ENCODE peak calls at places on chromosomes 6 and 20, in seven cellular contexts. N, P, D, L, I, W and C are unnamed samples.

GRCh38 chr6:14703586-14703985 is 542.3 kb upstream of the JARID2 start:
- DNase-seq in N (no peak), P (no peak), D (no peak), L (no peak), I (no peak), W (peak), C (peak)

GRCh38 chr20:40431611-40432010 is 257.4 kb downstream of the MAFB start:
- DNase-seq in N (no peak), P (no peak), D (no peak), L (no peak), I (no peak), W (no peak), C (no peak)

GRCh38 chr20:37357481-37358365 is 11.8 kb downstream of the SRC start:
- DNase-seq in N (no peak), P (no peak), D (no peak), L (no peak), I (peak), W (no peak), C (no peak)

GRCh38 chr20:54173653-54174451 is at the start of gene CYP24A1:
- DNase-seq in N (peak), P (no peak), D (no peak), L (peak), I (no peak), W (no peak), C (peak)

GRCh38 chr6:36911946-36912555 is 26.3 kb downstream of the C6orf89 start:
- DNase-seq in N (no peak), P (no peak), D (no peak), L (no peak), I (no peak), W (no peak), C (no peak)

GRCh38 chr6:132423839-132424238 is 22.6 kb upstream of the MOXD1 start:
- DNase-seq in N (no peak), P (no peak), D (no peak), L (no peak), I (no peak), W (no peak), C (no peak)

GRCh38 chr6:48775157-48775556 is 664.2 kb upstream of the PTCHD4 start:
- DNase-seq in N (no peak), P (no peak), D (no peak), L (no peak), I (no peak), W (peak), C (peak)

GRCh38 chr6:165439928-165440554 is 130.6 kb upstream of the C6orf118 start:
- DNase-seq in N (peak), P (no peak), D (no peak), L (peak), I (no peak), W (peak), C (peak)

GRCh38 chr6:117328500-117328899 is 63.1 kb downstream of the VGLL2 start:
- DNase-seq in N (no peak), P (no peak), D (no peak), L (no peak), I (no peak), W (no peak), C (no peak)

GRCh38 chr20:61047515-61047914 is 204.5 kb upstream of the CDH4 start:
- DNase-seq in N (no peak), P (no peak), D (no peak), L (no peak), I (peak), W (no peak), C (no peak)

GRCh38 chr6:111564482-111564945 is 41.2 kb downstream of the TRAF3IP2 start:
- DNase-seq in N (no peak), P (peak), D (no peak), L (no peak), I (no peak), W (peak), C (peak)

GRCh38 chr6:135250751-135251356 is 69.7 kb downstream of the MYB start:
- DNase-seq in N (no peak), P (no peak), D (no peak), L (peak), I (no peak), W (no peak), C (no peak)

GRCh38 chr20:63903796-63904570 is 9.1 kb downstream of the DNAJC5 start:
- DNase-seq in N (no peak), P (no peak), D (no peak), L (no peak), I (no peak), W (no peak), C (no peak)

GRCh38 chr6:159529820-159530405 is 163.1 kb downstream of the SOD2 start:
- DNase-seq in N (no peak), P (peak), D (no peak), L (no peak), I (no peak), W (no peak), C (no peak)

GRCh38 chr6:160767019-160767646 is 65.1 kb downstream of the PLG start:
- DNase-seq in N (peak), P (peak), D (peak), L (peak), I (peak), W (no peak), C (peak)

GRCh38 chr20:57654363-57654997 is 34.3 kb upstream of the ZBP1 start:
- DNase-seq in N (peak), P (peak), D (peak), L (peak), I (peak), W (peak), C (peak)

GRCh38 chr20:54019585-54019984 is 50.8 kb downstream of the BCAS1 start:
- DNase-seq in N (no peak), P (no peak), D (no peak), L (no peak), I (no peak), W (no peak), C (no peak)

GRCh38 chr20:33415948-33416347 is 14.6 kb upstream of the CDK5RAP1 start:
- DNase-seq in N (no peak), P (peak), D (no peak), L (peak), I (no peak), W (peak), C (peak)

GRCh38 chr6:138275976-138276375 is 57.7 kb upstream of the PBOV1 start:
- DNase-seq in N (no peak), P (no peak), D (no peak), L (peak), I (no peak), W (no peak), C (no peak)

GRCh38 chr6:5078121-5078695 is 6.9 kb upstream of the PPP1R3G start:
- DNase-seq in N (no peak), P (no peak), D (no peak), L (no peak), I (no peak), W (no peak), C (peak)

GRCh38 chr6:164106345-164106769 is 691.8 kb downstream of the QKI start:
- DNase-seq in N (peak), P (peak), D (no peak), L (peak), I (no peak), W (no peak), C (peak)

GRCh38 chr6:155274533-155274932 is 10.7 kb downstream of the CLDN20 start:
- DNase-seq in N (no peak), P (no peak), D (no peak), L (no peak), I (no peak), W (peak), C (peak)

GRCh38 chr20:49452011-49452482 is 30.4 kb downstream of the KCNB1 start:
- DNase-seq in N (no peak), P (peak), D (no peak), L (no peak), I (no peak), W (no peak), C (peak)

GRCh38 chr6:131979515-131980337 is 28.6 kb upstream of the CCN2 start:
- DNase-seq in N (no peak), P (no peak), D (no peak), L (no peak), I (no peak), W (peak), C (peak)

GRCh38 chr6:79079425-79080130 is 1.5 kb upstream of the PHIP start:
- DNase-seq in N (peak), P (no peak), D (no peak), L (peak), I (no peak), W (peak), C (peak)

GRCh38 chr6:24689964-24690363 is 23.1 kb downstream of the ACOT13 start:
- DNase-seq in N (no peak), P (no peak), D (no peak), L (no peak), I (no peak), W (no peak), C (peak)

GRCh38 chr6:117518870-117519269 is 36.4 kb downstream of the DCBLD1 start:
- DNase-seq in N (no peak), P (no peak), D (no peak), L (no peak), I (no peak), W (no peak), C (no peak)

GRCh38 chr6:107496041-107496440 is 6.1 kb downstream of the SOBP start:
- DNase-seq in N (no peak), P (no peak), D (no peak), L (no peak), I (no peak), W (no peak), C (no peak)

GRCh38 chr20:50911716-50912115 is 19.5 kb downstream of the ADNP start:
- DNase-seq in N (no peak), P (no peak), D (no peak), L (no peak), I (no peak), W (peak), C (no peak)

GRCh38 chr20:49310695-49311094 is 32.8 kb upstream of the ZNFX1 start:
- DNase-seq in N (no peak), P (no peak), D (no peak), L (no peak), I (no peak), W (peak), C (peak)

GRCh38 chr6:81933648-81934047 is 181.2 kb upstream of the TENT5A start:
- DNase-seq in N (no peak), P (no peak), D (no peak), L (no peak), I (no peak), W (peak), C (peak)

GRCh38 chr20:61544910-61545889 is 293.1 kb downstream of the CDH4 start:
- DNase-seq in N (no peak), P (no peak), D (no peak), L (no peak), I (no peak), W (no peak), C (no peak)

GRCh38 chr6:105389543-105389942 is 13.3 kb downstream of the PREP start:
- DNase-seq in N (no peak), P (no peak), D (no peak), L (peak), I (no peak), W (no peak), C (no peak)

GRCh38 chr6:87237804-87238203 is 82.4 kb downstream of the ZNF292 start:
- DNase-seq in N (no peak), P (no peak), D (no peak), L (no peak), I (no peak), W (peak), C (peak)
- TF ChIP-seq CTCF in N (peak), P (peak), D (peak), L (peak), I (peak), W (peak), C (peak)

GRCh38 chr20:17683218-17684076 is 1.4 kb upstream of the RRBP1 start:
- DNase-seq in N (no peak), P (no peak), D (no peak), L (no peak), I (peak), W (no peak), C (no peak)
- H3K4me3 ChIP-seq in N (no peak), P (no peak), D (no peak), L (peak), I (no peak), W (no peak), C (no peak)

GRCh38 chr20:6644818-6645620 is 122.5 kb upstream of the BMP2 start:
- DNase-seq in N (no peak), P (no peak), D (no peak), L (no peak), I (no peak), W (no peak), C (no peak)

GRCh38 chr20:6637160-6637579 is 130.3 kb upstream of the BMP2 start:
- DNase-seq in N (no peak), P (no peak), D (no peak), L (no peak), I (no peak), W (no peak), C (no peak)

GRCh38 chr20:6636209-6637159 is 131.0 kb upstream of the BMP2 start:
- DNase-seq in N (peak), P (no peak), D (peak), L (peak), I (no peak), W (peak), C (peak)

GRCh38 chr20:6646237-6646636 is 121.2 kb upstream of the BMP2 start:
- DNase-seq in N (no peak), P (no peak), D (no peak), L (no peak), I (no peak), W (no peak), C (peak)

DNA sequence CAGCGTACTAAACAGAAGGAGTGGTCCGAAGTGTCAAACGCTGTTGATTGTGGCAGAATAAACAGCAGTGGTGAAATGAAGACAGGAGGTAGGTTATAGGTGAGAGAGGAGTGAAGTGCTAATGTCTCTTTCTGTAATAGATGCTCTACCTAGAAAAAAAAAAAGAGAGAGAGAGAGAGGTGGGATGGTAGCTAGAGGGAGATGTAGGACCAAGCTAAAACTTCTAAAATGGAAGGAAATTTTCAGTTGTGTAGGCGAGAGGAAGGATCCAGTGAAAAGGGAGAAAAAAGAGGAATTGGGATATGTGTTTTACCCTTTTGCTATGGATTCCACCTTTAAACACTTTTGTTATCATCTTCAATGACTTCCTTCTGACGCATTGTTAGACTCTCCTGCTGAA is 126.5 kb upstream of the BMP2 start:
- DNase-seq in N (no peak), P (no peak), D (no peak), L (no peak), I (no peak), W (no peak), C (no peak)
- TF ChIP-seq CTCF in N (peak), P (no peak), D (peak), L (no peak), I (no peak), W (no peak), C (no peak)

DNA sequence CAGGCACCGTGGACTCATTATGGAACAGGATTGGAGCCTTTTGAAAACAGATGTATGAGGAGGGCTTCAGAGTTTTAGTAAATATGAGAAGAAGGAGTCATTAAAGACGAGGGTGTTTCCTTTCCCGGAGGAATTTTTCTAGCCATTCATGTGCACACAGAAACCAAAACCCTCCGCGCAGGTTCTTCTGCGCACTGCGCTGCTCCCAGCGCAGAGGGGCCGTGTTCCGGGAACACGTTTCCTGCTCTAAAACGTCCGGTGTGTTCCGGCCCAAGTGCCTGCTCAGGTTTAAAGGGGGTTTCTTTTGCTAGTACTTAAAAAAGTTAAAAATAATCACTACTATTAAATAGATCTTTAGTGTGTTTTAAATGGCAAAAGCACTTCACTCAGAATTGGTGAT is 11.6 kb downstream of the GPR31 start:
- DNase-seq in N (no peak), P (no peak), D (no peak), L (no peak), I (no peak), W (no peak), C (no peak)
- H3K4me3 ChIP-seq in N (no peak), P (no peak), D (no peak), L (peak), I (no peak), W (no peak), C (no peak)

GRCh38 chr20:20712474-20713243 is at the start of gene RALGAPA2:
- DNase-seq in N (peak), P (peak), D (peak), L (peak), I (peak), W (peak), C (peak)
- TF ChIP-seq CTCF in N (no peak), P (no peak), D (peak), L (no peak), I (no peak), W (no peak), C (no peak)

DNA sequence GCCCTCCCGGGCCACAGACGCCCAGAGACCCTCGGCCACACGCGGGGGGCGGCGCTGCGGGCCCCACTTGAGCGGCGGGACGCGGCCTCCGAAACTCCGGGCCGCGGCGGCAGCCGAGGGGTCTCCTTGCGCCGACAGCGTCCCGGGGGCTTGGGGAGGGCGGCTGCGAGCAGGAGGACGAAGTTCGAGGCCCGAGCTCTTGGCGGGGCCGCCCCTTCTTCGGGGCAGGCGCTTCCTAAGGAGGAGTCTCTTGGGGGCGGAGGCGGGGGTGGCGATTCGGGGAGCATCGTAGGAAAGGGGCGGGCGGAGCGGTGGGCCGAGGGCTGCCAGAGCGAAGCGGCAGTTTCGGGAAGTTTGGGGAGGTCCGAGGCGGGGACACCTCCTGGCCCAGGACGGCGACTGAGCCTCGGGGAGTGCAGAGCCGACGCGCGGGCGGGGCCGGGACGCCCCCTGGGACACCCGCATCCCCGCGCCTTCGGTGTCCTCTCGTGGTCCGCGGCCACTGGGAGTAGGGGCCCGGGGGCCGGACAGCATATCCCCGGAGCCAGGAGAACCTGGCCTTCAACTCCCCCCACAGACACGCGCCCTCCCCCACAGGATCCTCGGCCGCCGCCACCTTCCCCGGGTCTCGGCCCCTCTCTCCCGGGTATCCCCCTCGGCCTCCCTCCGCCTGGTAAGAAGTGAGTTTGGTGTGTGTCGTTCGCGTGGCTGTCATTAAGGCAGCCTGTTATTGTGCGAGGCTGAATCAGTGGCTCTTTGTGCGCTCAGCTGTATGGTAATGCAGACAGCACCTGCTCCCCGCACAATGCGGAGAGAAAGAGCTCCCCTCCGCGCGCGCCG is 613 bp upstream of the DLL1 start:
- DNase-seq in N (peak), P (peak), D (no peak), L (peak), I (no peak), W (no peak), C (no peak)
- H3K4me3 ChIP-seq in N (peak), P (peak), D (peak), L (peak), I (peak), W (peak), C (peak)

DNA sequence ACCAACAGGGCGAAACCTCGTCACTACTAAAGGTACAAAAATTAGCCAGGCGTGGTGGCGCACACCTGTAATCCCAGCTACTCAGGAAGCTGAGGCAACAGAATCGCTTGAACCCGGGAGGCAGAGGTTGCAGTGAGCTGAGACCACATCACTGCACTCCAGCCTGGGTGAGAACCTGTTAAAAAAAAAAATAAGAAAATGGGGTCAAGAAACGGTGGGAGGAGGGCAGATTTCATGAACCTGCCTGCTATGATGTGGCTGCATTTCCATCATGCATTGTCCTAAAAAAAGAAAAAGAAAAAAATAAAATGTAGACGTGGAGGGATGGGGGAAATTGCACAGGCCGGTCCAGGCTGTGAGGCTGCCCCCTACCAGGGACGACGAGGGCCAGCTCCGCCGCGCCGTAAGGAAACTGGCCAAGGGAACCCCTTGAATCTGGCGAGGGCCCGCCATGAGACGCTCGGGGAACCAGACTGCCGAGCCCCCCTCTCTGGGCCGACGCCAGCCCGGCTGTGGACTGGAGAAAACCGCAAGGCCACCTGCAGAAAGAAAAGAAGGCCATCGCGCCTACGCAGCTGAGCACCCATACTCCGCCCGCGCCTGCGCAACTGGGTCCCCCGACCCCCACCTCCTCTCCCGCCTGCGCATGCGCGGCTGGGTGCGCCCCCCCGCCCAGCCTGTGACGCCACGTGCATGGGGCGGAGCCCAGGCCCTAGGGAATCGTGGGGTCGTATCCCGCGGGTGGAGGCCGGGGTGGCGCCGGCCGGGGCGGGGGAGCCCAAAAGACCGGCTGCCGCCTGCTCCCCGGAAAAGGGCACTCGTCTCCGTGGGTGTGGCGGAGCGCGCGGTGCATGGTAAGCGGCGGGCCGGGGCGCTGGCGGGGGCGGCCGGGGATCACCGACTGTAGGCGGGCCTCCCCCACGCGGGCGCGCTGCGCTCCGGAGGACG is at the start of gene ENTPD6:
- DNase-seq in N (peak), P (peak), D (peak), L (peak), I (peak), W (peak), C (peak)
- TF ChIP-seq CTCF in N (peak), P (no peak), D (peak), L (no peak), I (peak), W (peak), C (peak)

GRCh38 chr6:31304683-31305082 is 32.8 kb upstream of the HLA-C start:
- DNase-seq in N (no peak), P (no peak), D (no peak), L (no peak), I (no peak), W (peak), C (no peak)

GRCh38 chr6:31308845-31309175 is 36.9 kb upstream of the HLA-C start:
- DNase-seq in N (no peak), P (no peak), D (no peak), L (no peak), I (no peak), W (no peak), C (no peak)

GRCh38 chr6:31305674-31306219 is 33.9 kb upstream of the HLA-C start:
- DNase-seq in N (no peak), P (no peak), D (no peak), L (no peak), I (no peak), W (no peak), C (no peak)

GRCh38 chr6:31307669-31308049 is 35.8 kb upstream of the HLA-C start:
- DNase-seq in N (no peak), P (no peak), D (no peak), L (no peak), I (no peak), W (no peak), C (no peak)

GRCh38 chr6:31308050-31308844 is 36.4 kb upstream of the HLA-C start:
- DNase-seq in N (peak), P (peak), D (peak), L (peak), I (no peak), W (no peak), C (no peak)
- H3K4me3 ChIP-seq in N (no peak), P (peak), D (peak), L (no peak), I (peak), W (no peak), C (no peak)